ENCODE peak calls at places on chromosome 1, in four cellular contexts. O, K, M and N are unnamed samples.

GRCh38 chr1:211724711-211725196 is 49.3 kb upstream of the NEK2 start:
- DNase-seq in O (peak), K (no peak), M (no peak), N (no peak)

GRCh38 chr1:203470240-203470639 is 5.4 kb upstream of the PRELP start:
- DNase-seq in O (no peak), K (no peak), M (no peak), N (no peak)

GRCh38 chr1:230495891-230496385 is 69.8 kb upstream of the PGBD5 start:
- DNase-seq in O (no peak), K (no peak), M (no peak), N (no peak)

GRCh38 chr1:195394567-195394966 is 1213.7 kb downstream of the KCNT2 start:
- DNase-seq in O (no peak), K (no peak), M (no peak), N (no peak)

GRCh38 chr1:19752083-19752696 is 47.5 kb downstream of the TMCO4 start:
- DNase-seq in O (no peak), K (peak), M (no peak), N (no peak)

GRCh38 chr1:243325305-243325890 is 69.6 kb downstream of the SDCCAG8 start:
- DNase-seq in O (peak), K (peak), M (peak), N (peak)

GRCh38 chr1:182962554-182963115 is 9.7 kb upstream of the SHCBP1L start:
- DNase-seq in O (peak), K (peak), M (peak), N (peak)

GRCh38 chr1:77889671-77890070 is 1.2 kb downstream of the NEXN start:
- DNase-seq in O (no peak), K (peak), M (no peak), N (no peak)

GRCh38 chr1:42340093-42340492 is 5.1 kb upstream of the FOXJ3 start:
- DNase-seq in O (peak), K (peak), M (no peak), N (no peak)

GRCh38 chr1:24704411-24705259 is 40.6 kb upstream of the CLIC4 start:
- DNase-seq in O (peak), K (peak), M (no peak), N (no peak)

GRCh38 chr1:88579598-88579997 is 104.5 kb upstream of the PKN2 start:
- DNase-seq in O (no peak), K (no peak), M (no peak), N (no peak)

GRCh38 chr1:10252508-10252907 is 42.1 kb downstream of the KIF1B start:
- DNase-seq in O (no peak), K (peak), M (peak), N (no peak)

GRCh38 chr1:200990114-200990513 is 33.4 kb downstream of the KIF21B start:
- DNase-seq in O (no peak), K (no peak), M (no peak), N (no peak)
- TF ChIP-seq CTCF in O (no peak), K (no peak), M (no peak), N (no peak)

GRCh38 chr1:43366179-43366578 is 1.6 kb downstream of the ELOVL1 start:
- DNase-seq in O (peak), K (peak), M (no peak), N (peak)
- H3K4me2 ChIP-seq in O (peak), K (peak), M (peak), N (peak)

GRCh38 chr1:95086949-95087533 is 14.3 kb upstream of the ALG14 start:
- DNase-seq in O (no peak), K (peak), M (no peak), N (no peak)
- TF ChIP-seq EZH2phosphoT487 in O (no peak), K (no peak), M (no peak), N (no peak)

GRCh38 chr1:100353988-100354387 is 1.7 kb downstream of the CDC14A start:
- DNase-seq in O (peak), K (peak), M (peak), N (peak)

GRCh38 chr1:100353073-100353801 is 931 bp downstream of the CDC14A start:
- DNase-seq in O (peak), K (peak), M (no peak), N (peak)

GRCh38 chr1:100350787-100351094 is 1.6 kb upstream of the CDC14A start:
- DNase-seq in O (no peak), K (no peak), M (no peak), N (no peak)

GRCh38 chr1:100351095-100351884 is 1.0 kb upstream of the CDC14A start:
- DNase-seq in O (peak), K (peak), M (peak), N (peak)

GRCh38 chr1:100352267-100353072 is at the start of gene CDC14A:
- DNase-seq in O (peak), K (peak), M (peak), N (peak)
- TF ChIP-seq CTCF in O (peak), K (no peak), M (no peak), N (no peak)

DNA sequence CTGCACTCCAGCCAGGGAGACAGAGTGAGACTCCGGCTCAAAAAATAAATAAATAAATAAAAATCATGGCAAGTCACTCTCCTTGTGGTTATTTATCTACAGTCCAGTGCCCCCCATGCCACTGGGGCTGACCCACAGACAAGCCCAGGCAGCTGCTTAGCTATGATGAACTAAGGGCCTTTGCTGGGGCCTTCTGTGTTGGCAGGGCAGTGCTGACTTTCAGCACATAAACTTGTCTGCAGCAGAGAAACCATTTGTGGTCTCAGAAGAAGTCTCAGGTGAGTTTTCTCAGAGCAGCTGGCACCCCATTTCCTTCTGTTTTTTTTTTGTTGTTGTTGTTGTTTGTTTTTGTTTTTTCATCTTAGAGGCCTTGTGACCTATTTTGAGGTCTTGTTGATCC is 20.9 kb upstream of the CFHR4 start:
- DNase-seq in O (no peak), K (no peak), M (no peak), N (no peak)
- H3K4me2 ChIP-seq in O (no peak), K (no peak), M (no peak), N (no peak)

DNA sequence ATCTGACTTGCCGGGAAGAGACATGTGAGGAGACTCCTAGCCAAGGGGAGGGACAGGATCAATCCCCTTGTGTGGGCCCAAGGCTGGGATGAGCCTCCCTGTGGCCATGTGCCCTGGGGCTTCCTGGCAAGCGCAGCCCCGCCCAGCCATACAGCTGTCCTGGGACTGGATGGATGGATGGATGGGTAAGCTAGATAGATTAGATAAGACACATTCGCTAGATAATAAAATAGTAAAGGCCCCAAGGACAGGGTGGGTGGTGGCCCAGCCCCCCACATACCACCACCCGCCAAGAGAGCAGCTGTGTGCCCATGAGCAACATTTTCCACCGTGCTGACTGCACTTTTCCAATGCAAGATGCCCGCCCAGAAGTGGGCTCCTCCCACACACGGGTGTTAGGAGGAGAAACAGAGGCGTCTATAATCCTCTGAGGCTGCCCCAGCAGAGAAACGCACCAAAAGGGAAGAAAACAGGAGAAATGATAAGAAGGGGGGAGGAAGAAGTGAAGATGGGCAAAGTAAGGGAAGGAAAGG is 25.1 kb downstream of the ZBTB17 start:
- DNase-seq in O (no peak), K (peak), M (no peak), N (no peak)
- TF ChIP-seq EZH2phosphoT487 in O (no peak), K (no peak), M (no peak), N (no peak)

DNA sequence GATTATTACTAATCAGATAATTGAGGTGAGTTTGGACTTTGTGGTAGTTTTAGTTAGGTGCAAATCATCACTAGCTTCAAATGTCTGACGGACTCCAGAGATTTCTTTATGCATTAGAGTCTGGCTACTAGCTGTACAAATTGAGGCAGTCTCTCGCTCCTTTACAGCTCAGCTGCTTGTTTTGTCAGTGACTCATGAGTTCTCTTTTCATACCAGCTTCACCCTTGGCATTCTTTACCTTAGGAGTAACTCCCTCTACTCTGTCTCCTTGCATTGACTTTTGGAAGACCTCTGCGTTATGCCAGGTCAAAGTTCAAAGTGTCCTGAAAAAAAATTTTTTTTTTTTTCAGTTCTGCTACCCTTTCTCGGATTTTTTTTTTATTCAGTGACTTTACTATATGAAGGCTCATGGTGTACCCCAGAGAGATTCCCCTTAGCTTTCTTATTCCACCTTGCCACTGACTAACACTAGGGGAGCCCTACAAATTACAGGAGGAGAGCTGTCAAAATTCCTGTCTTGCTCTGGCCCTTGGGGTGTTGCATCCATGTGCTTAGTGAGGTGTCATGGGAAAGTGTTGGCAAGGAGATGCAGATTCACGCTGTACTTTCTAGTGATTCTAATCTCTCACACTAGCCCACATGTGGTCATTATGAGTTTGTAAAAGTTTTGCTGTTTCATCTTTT is 576.6 kb downstream of the ADGRL2 start:
- DNase-seq in O (no peak), K (peak), M (no peak), N (no peak)
- TF ChIP-seq CTCF in O (peak), K (no peak), M (peak), N (no peak)

GRCh38 chr1:6723621-6724428 is 22.2 kb upstream of the DNAJC11 start:
- DNase-seq in O (no peak), K (no peak), M (no peak), N (no peak)
- H3K4me2 ChIP-seq in O (no peak), K (peak), M (peak), N (no peak)

GRCh38 chr1:15411593-15412487 is 2.2 kb downstream of the EFHD2 start:
- DNase-seq in O (no peak), K (no peak), M (no peak), N (peak)

GRCh38 chr1:15413563-15414449 is 4.1 kb downstream of the EFHD2 start:
- DNase-seq in O (no peak), K (no peak), M (no peak), N (no peak)

GRCh38 chr1:15414450-15414823 is 4.7 kb downstream of the EFHD2 start:
- DNase-seq in O (no peak), K (no peak), M (no peak), N (no peak)

GRCh38 chr1:15412488-15412800 is 2.8 kb downstream of the EFHD2 start:
- DNase-seq in O (no peak), K (no peak), M (no peak), N (no peak)

DNA sequence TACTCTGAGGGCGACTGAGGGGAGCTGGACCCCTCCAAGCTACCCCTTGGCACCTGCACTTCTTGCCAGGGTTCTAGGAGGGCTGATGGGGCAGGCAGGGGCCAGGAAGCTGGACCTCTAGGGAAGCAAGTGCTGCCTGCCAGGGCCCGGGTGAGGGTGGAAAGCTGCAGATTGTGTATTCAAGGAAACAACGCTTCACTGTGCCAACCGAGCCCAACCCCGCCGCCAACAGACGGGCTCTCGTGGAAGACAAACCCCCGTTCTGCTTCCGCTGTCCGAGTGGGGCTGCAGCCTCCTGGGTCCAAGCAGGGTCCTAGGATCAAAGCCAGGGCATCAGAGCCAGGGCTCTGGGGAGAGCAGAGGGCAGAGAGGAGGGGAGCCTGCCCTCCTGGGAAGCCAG is 3.2 kb downstream of the EFHD2 start:
- DNase-seq in O (no peak), K (no peak), M (no peak), N (no peak)
- TF ChIP-seq EZH2phosphoT487 in O (no peak), K (no peak), M (no peak), N (no peak)

GRCh38 chr1:235434001-235434400 is 66.8 kb downstream of the TBCE start:
- DNase-seq in O (no peak), K (no peak), M (no peak), N (no peak)
- TF ChIP-seq CTCF in O (no peak), K (no peak), M (no peak), N (no peak)